ENCODE peak calls at places on chromosomes 7 and 10, in four cellular contexts. I is astrocyte of the spinal cord, K is tibial artery, J is lower lobe of right lung. F is an unnamed sample.

GRCh38 chr10:74896788-74897527 is 70.6 kb downstream of the KAT6B start:
- DNase-seq in I (no peak), K (no peak), J (no peak), F (no peak)

GRCh38 chr10:19479854-19480253 is 336.4 kb upstream of the PLXDC2 start:
- DNase-seq in I (no peak), K (no peak), J (no peak), F (no peak)

GRCh38 chr10:59625842-59626522 is 83.7 kb downstream of the SLC16A9 start:
- DNase-seq in I (peak; percentile 67), K (no peak), J (no peak), F (peak; percentile 81)

GRCh38 chr7:153091477-153091876 is 331.9 kb downstream of the ACTR3B start:
- DNase-seq in I (no peak), K (no peak), J (no peak), F (no peak)

GRCh38 chr10:102269017-102269416 is 23.7 kb downstream of the GBF1 start:
- DNase-seq in I (peak; percentile 12), K (no peak), J (no peak), F (no peak)

GRCh38 chr10:84783386-84783785 is 455.0 kb downstream of the CCSER2 start:
- DNase-seq in I (peak; percentile 45), K (no peak), J (no peak), F (peak; percentile 12)

GRCh38 chr10:63542835-63543575 is 21.8 kb downstream of the REEP3 start:
- DNase-seq in I (peak; percentile 29), K (no peak), J (no peak), F (peak; percentile 41)

GRCh38 chr10:127649642-127650041 is 87.3 kb upstream of the FOXI2 start:
- DNase-seq in I (no peak), K (no peak), J (no peak), F (no peak)

GRCh38 chr10:84548869-84549268 is 220.5 kb downstream of the CCSER2 start:
- DNase-seq in I (no peak), K (no peak), J (no peak), F (peak; percentile 7)

GRCh38 chr10:1404236-1404952 is 332.9 kb downstream of the ADARB2 start:
- DNase-seq in I (no peak), K (no peak), J (no peak), F (no peak)

GRCh38 chr7:155430606-155431005 is 27.3 kb upstream of the EN2 start:
- DNase-seq in I (no peak), K (no peak), J (no peak), F (no peak)

GRCh38 chr7:15245801-15246200 is 316.0 kb downstream of the AGMO start:
- DNase-seq in I (no peak), K (no peak), J (no peak), F (no peak)

GRCh38 chr10:47165711-47166404 is 134.1 kb upstream of the GDF10 start:
- DNase-seq in I (peak; percentile 90), K (peak; percentile 90), J (peak; percentile 80), F (peak; percentile 92)

GRCh38 chr7:8197994-8198698 is 63.8 kb downstream of the ICA1 start:
- DNase-seq in I (no peak), K (no peak), J (no peak), F (no peak)

GRCh38 chr7:101720324-101720723 is 91.2 kb upstream of the MYL10 start:
- DNase-seq in I (no peak), K (no peak), J (no peak), F (no peak)

GRCh38 chr10:84012831-84013458 is 126.4 kb upstream of the GHITM start:
- DNase-seq in I (no peak), K (no peak), J (no peak), F (no peak)

GRCh38 chr7:4840097-4840501 is 21.7 kb downstream of the PAPOLB start:
- DNase-seq in I (no peak), K (no peak), J (no peak), F (no peak)

GRCh38 chr7:18610331-18610948 is 114.9 kb downstream of the HDAC9 start:
- DNase-seq in I (peak; percentile 19), K (no peak), J (no peak), F (peak; percentile 32)

GRCh38 chr10:56622335-56622973 is 261.4 kb upstream of the ZWINT start:
- DNase-seq in I (no peak), K (no peak), J (no peak), F (peak; percentile 1)

GRCh38 chr10:86653987-86654386 is 360 bp upstream of the OPN4 start:
- DNase-seq in I (no peak), K (no peak), J (no peak), F (no peak)

GRCh38 chr10:114801411-114801813 is 20.2 kb upstream of the FHIP2A start:
- DNase-seq in I (no peak), K (no peak), J (no peak), F (no peak)

GRCh38 chr7:77537595-77538185 is 595 bp downstream of the PTPN12 start:
- DNase-seq in I (no peak), K (no peak), J (peak; percentile 64), F (no peak)

GRCh38 chr7:44218418-44219201 is 17.8 kb downstream of the YKT6 start:
- DNase-seq in I (no peak), K (peak; percentile 40), J (peak; percentile 41), F (peak; percentile 25)

GRCh38 chr7:4845740-4846142 is 16.1 kb downstream of the PAPOLB start:
- DNase-seq in I (no peak), K (no peak), J (no peak), F (peak; percentile 56)

GRCh38 chr7:123220396-123220795 is 20.6 kb upstream of the SLC13A1 start:
- DNase-seq in I (peak; percentile 45), K (no peak), J (no peak), F (peak; percentile 78)

GRCh38 chr7:116525913-116526857 is 1.3 kb downstream of the CAV1 start:
- DNase-seq in I (peak; percentile 89), K (peak; percentile 92), J (peak; percentile 85), F (peak; percentile 86)

GRCh38 chr10:71963756-71964668 is at the start of gene CHST3:
- DNase-seq in I (peak; percentile 56), K (peak; percentile 92), J (peak; percentile 62), F (peak; percentile 67)

GRCh38 chr7:15326044-15326644 is 235.7 kb downstream of the AGMO start:
- DNase-seq in I (peak; percentile 50), K (no peak), J (no peak), F (peak; percentile 63)

GRCh38 chr10:61815505-61815904 is 86.0 kb upstream of the ARID5B start:
- DNase-seq in I (peak; percentile 30), K (no peak), J (no peak), F (peak; percentile 37)

GRCh38 chr7:33346055-33346454 is 216.7 kb downstream of the BBS9 start:
- DNase-seq in I (no peak), K (no peak), J (no peak), F (no peak)

GRCh38 chr7:73612598-73613269 is 11.6 kb downstream of the MLXIPL start:
- DNase-seq in I (peak; percentile 37), K (no peak), J (no peak), F (peak; percentile 54)

GRCh38 chr10:22609719-22610118 is 104.7 kb downstream of the PIP4K2A start:
- DNase-seq in I (no peak), K (no peak), J (no peak), F (no peak)
- TF ChIP-seq CTCF in I (no peak), K (no peak), J (no peak), F (no peak)

DNA sequence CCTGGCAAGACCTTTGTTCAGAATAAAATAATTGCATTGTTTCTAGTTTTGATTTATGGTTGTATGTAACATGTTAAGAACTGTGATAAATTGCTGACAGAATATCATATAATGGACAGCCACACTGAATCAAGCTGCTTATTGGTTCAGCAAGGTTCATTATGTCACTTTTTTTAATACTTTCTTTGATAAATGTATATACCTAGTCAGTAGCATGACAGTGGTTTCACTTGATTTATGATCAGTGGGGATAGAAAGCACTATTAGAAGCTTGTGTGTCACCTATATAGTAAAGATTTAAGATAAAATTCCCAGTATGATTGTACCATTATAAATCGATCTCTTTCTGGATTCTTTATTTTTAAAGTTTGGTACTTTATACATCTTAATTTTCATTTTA is 4.5 kb downstream of the BUB3 start:
- DNase-seq in I (no peak), K (no peak), J (no peak), F (no peak)
- H3K4me3 ChIP-seq in I (no peak overlapping the region), K (no peak overlapping the region), J (no peak overlapping the region), F (no peak overlapping the region)

GRCh38 chr7:112510743-112511110 is 29.9 kb downstream of the LSMEM1 start:
- DNase-seq in I (no peak), K (no peak), J (no peak), F (no peak)

GRCh38 chr7:112517487-112517886 is 36.7 kb downstream of the LSMEM1 start:
- DNase-seq in I (no peak), K (no peak), J (no peak), F (no peak)

GRCh38 chr7:112520787-112521186 is 40.0 kb downstream of the LSMEM1 start:
- DNase-seq in I (no peak), K (no peak), J (no peak), F (no peak)

GRCh38 chr7:112511451-112512220 is 30.8 kb downstream of the LSMEM1 start:
- DNase-seq in I (no peak), K (no peak), J (no peak), F (no peak)

GRCh38 chr7:112515989-112516388 is 35.2 kb downstream of the LSMEM1 start:
- DNase-seq in I (no peak), K (no peak), J (no peak), F (no peak)
- TF ChIP-seq CTCF in I (no peak), K (no peak), J (no peak), F (no peak)

DNA sequence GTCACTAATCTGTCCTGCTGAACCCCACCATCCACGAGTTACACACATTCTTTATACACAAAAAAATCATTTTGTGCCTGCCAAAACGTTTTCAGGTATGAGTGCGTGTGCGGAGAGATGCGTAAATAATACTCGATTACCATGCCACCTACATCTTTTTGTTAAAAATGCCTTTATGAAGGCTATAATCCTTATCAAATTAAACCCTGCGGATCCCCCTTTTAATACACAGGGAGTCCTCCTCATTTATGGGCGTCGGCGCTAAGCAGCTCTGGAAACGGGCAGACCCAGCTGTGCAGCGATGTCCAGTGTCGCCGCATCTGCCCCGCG is 130.2 kb downstream of the SPAG6 start:
- DNase-seq in I (no peak), K (no peak), J (no peak), F (no peak)
- H3K4me3 ChIP-seq in I (no peak overlapping the region), K (peak overlapping the region; percentile 48), J (peak overlapping the region; percentile 49), F (peak overlapping the region; percentile 22)

DNA sequence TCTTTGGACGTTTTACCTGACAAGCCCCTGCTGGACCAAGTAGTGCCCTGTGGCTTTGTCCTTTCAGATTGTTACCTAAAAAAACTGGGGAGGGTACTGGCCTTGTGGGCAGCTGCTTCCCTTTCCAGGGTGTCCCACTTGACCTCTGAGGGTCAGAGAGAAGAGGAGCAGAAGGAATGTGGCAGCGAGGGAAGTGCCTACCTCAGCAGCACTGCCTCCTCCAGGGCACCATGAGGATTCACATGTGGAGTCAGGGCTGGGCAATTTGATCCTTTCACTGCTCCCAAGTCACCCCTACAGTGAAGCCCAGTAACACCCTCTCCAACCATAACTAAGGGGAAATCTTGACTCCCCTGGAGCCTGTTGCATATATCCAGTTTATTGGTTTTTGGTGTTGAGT is 64.6 kb downstream of the ITGB1 start:
- DNase-seq in I (no peak), K (no peak), J (no peak), F (no peak)
- TF ChIP-seq CTCF in I (peak; percentile 13), K (no peak), J (no peak), F (peak; percentile 6)